ENCODE peak calls at places on chromosomes 1 and 21, in ten cellular contexts. One of them, this sample, is unnamed.
A peak's percentile ranks its signal among the peaks of the same experiment; 100 is the strongest.

GRCh38 chr1:15007842-15008241 is 145.7 kb upstream of the TMEM51 start:
- DNase-seq in breast epithelium: no peak
- DNase-seq in ovary: no peak
- DNase-seq in HepG2: no peak
- DNase-seq in heart left ventricle: no peak
- DNase-seq in A549: no peak
- DNase-seq in tibial nerve: no peak
- DNase-seq in GM12892: no peak
- DNase-seq in K562: peak; percentile 29
- DNase-seq in body of pancreas: no peak
- DNase-seq in this sample: no peak

GRCh38 chr1:227070638-227071285 is 130.7 kb downstream of the COQ8A start:
- DNase-seq in breast epithelium: no peak
- DNase-seq in A549: no peak
- DNase-seq in GM12892: no peak
- DNase-seq in ovary: no peak
- DNase-seq in tibial nerve: no peak
- DNase-seq in body of pancreas: no peak
- DNase-seq in HepG2: no peak
- DNase-seq in K562: no peak
- DNase-seq in heart left ventricle: no peak
- DNase-seq in this sample: no peak

GRCh38 chr1:2047749-2048729 is 2.2 kb upstream of the PRKCZ start:
- DNase-seq in tibial nerve: no peak
- DNase-seq in GM12892: no peak
- DNase-seq in ovary: no peak
- DNase-seq in breast epithelium: no peak
- DNase-seq in HepG2: no peak
- DNase-seq in heart left ventricle: no peak
- DNase-seq in K562: no peak
- DNase-seq in body of pancreas: no peak
- DNase-seq in A549: no peak
- DNase-seq in this sample: no peak

GRCh38 chr1:92481598-92482403 is 4.9 kb downstream of the GFI1 start:
- DNase-seq in breast epithelium: no peak
- DNase-seq in K562: no peak
- DNase-seq in body of pancreas: no peak
- DNase-seq in tibial nerve: no peak
- DNase-seq in A549: no peak
- DNase-seq in heart left ventricle: no peak
- DNase-seq in GM12892: no peak
- DNase-seq in ovary: no peak
- DNase-seq in HepG2: no peak
- DNase-seq in this sample: no peak

GRCh38 chr21:41736423-41736822 is 30.4 kb downstream of the RIPK4 start:
- DNase-seq in heart left ventricle: no peak
- DNase-seq in tibial nerve: no peak
- DNase-seq in ovary: no peak
- DNase-seq in HepG2: no peak
- DNase-seq in breast epithelium: no peak
- DNase-seq in body of pancreas: no peak
- DNase-seq in A549: no peak
- DNase-seq in K562: no peak
- DNase-seq in GM12892: no peak
- DNase-seq in this sample: no peak

GRCh38 chr1:201479331-201479730 is 10.3 kb upstream of the PHLDA3 start:
- DNase-seq in GM12892: no peak
- DNase-seq in A549: no peak
- DNase-seq in K562: no peak
- DNase-seq in HepG2: no peak
- DNase-seq in breast epithelium: no peak
- DNase-seq in heart left ventricle: no peak
- DNase-seq in ovary: no peak
- DNase-seq in body of pancreas: no peak
- DNase-seq in tibial nerve: no peak
- DNase-seq in this sample: no peak

GRCh38 chr21:46604975-46605758 is at the start of gene S100B:
- DNase-seq in breast epithelium: peak; percentile 33
- DNase-seq in A549: no peak
- DNase-seq in heart left ventricle: no peak
- DNase-seq in body of pancreas: no peak
- DNase-seq in ovary: no peak
- DNase-seq in tibial nerve: no peak
- DNase-seq in HepG2: no peak
- DNase-seq in GM12892: no peak
- DNase-seq in K562: peak; percentile 13
- DNase-seq in this sample: no peak

GRCh38 chr1:235468970-235469369 is 35.3 kb downstream of the B3GALNT2 start:
- DNase-seq in heart left ventricle: no peak
- DNase-seq in tibial nerve: no peak
- DNase-seq in GM12892: no peak
- DNase-seq in HepG2: peak; percentile 9
- DNase-seq in A549: peak; percentile 31
- DNase-seq in breast epithelium: no peak
- DNase-seq in K562: no peak
- DNase-seq in body of pancreas: no peak
- DNase-seq in ovary: no peak
- DNase-seq in this sample: peak; percentile 29

GRCh38 chr1:243926803-243927245 is 76.8 kb upstream of the AKT3 start:
- DNase-seq in GM12892: no peak
- DNase-seq in breast epithelium: no peak
- DNase-seq in HepG2: no peak
- DNase-seq in ovary: no peak
- DNase-seq in heart left ventricle: no peak
- DNase-seq in tibial nerve: no peak
- DNase-seq in K562: no peak
- DNase-seq in body of pancreas: no peak
- DNase-seq in A549: peak; percentile 70
- DNase-seq in this sample: peak; percentile 60

DNA sequence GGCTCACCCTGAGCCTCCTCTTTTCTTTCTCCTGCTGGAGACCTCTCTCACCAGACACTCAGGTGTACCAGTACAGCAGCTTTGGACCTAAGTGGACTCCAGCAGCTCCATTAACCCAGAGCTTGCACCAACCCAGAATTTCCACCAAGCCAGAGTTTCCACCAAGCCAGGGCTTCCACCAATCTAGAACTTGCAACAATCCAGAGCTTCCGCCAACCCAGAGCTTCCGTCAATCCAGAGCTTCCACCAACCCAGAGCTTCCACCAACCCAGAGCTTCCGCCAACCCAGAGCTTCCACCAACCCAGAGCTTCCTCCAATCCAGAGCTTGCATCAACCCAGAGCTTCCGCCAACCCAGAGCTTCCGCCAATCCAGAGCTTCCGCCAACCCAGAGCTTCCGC is 23.2 kb downstream of the CRYAA start:
- DNase-seq in HepG2: no peak
- DNase-seq in A549: no peak
- DNase-seq in ovary: no peak
- DNase-seq in breast epithelium: no peak
- DNase-seq in heart left ventricle: no peak
- DNase-seq in GM12892: no peak
- DNase-seq in tibial nerve: peak; percentile 3
- DNase-seq in K562: no peak
- DNase-seq in body of pancreas: no peak
- DNase-seq in this sample: no peak
- TF ChIP-seq POLR2A in HepG2: no peak
- TF ChIP-seq POLR2A in A549: no peak
- TF ChIP-seq POLR2A in ovary: no peak
- TF ChIP-seq POLR2A in breast epithelium: no peak
- TF ChIP-seq POLR2A in heart left ventricle: no peak
- TF ChIP-seq POLR2A in GM12892: no peak
- TF ChIP-seq POLR2A in tibial nerve: no peak
- TF ChIP-seq POLR2A in K562: no peak
- TF ChIP-seq POLR2A in body of pancreas: no peak
- TF ChIP-seq POLR2A in this sample: no peak

GRCh38 chr1:42681771-42682483 is at the start of gene YBX1:
- DNase-seq in K562: peak; percentile 100
- DNase-seq in tibial nerve: peak; percentile 99
- DNase-seq in GM12892: peak; percentile 84
- DNase-seq in A549: peak; percentile 95
- DNase-seq in HepG2: peak; percentile 98
- DNase-seq in breast epithelium: peak; percentile 98
- DNase-seq in ovary: peak; percentile 97
- DNase-seq in heart left ventricle: peak; percentile 97
- DNase-seq in body of pancreas: peak; percentile 97
- DNase-seq in this sample: peak; percentile 94
- TF ChIP-seq POLR2A in K562: peak; percentile 98
- TF ChIP-seq POLR2A in tibial nerve: peak; percentile 83
- TF ChIP-seq POLR2A in GM12892: peak; percentile 85
- TF ChIP-seq POLR2A in A549: peak; percentile 53
- TF ChIP-seq POLR2A in HepG2: peak; percentile 89
- TF ChIP-seq POLR2A in breast epithelium: peak; percentile 78
- TF ChIP-seq POLR2A in ovary: peak; percentile 72
- TF ChIP-seq POLR2A in heart left ventricle: peak; percentile 84
- TF ChIP-seq POLR2A in body of pancreas: peak; percentile 98
- TF ChIP-seq POLR2A in this sample: peak; percentile 68

DNA sequence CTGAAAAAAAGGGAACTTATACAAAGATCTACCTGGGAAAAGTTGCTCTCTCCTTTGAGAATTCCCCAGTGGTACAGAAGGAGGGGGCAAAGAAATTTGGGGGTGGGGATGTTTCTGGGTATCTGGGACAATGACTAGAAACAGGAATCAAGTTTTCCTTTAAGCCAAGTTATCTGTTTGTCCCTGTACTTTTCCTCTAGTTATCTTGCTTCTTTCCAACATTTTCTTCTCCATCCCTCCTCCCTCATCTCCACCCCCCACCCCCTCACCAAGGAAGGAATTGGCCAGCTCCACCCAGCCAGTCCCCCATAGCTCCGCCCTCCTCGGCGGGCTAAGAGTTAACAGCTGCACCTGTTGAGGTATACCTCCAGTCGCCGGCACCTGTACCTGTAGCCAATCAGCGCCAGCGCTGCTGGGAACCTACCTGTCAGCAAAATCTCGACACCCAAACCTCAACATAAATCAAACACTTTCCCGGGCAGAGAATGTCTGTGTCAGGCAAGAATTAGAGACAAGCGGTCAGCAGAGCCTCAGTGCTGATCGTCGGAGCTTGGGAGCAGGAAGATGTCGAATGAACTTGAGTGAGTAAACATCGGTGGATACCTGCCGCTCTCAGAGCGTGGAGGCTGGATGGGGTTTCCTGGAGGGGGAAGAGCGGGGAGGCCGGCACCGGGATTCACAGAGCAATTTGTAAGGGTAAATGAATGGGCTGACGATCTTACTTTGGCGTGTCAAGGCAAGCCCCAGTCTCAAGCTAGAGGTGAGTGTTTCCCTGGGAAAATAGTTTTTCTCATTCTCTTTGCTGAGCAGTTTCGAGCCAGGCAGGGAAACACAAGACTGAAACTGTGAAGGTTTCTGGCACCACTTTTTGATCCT is at the start of gene GRHL3:
- DNase-seq in HepG2: no peak
- DNase-seq in breast epithelium: peak; percentile 51
- DNase-seq in heart left ventricle: no peak
- DNase-seq in K562: no peak
- DNase-seq in ovary: no peak
- DNase-seq in tibial nerve: no peak
- DNase-seq in body of pancreas: peak; percentile 44
- DNase-seq in GM12892: no peak
- DNase-seq in A549: peak; percentile 23
- DNase-seq in this sample: no peak
- TF ChIP-seq POLR2A in HepG2: no peak
- TF ChIP-seq POLR2A in breast epithelium: no peak
- TF ChIP-seq POLR2A in heart left ventricle: no peak
- TF ChIP-seq POLR2A in K562: no peak
- TF ChIP-seq POLR2A in ovary: no peak
- TF ChIP-seq POLR2A in tibial nerve: no peak
- TF ChIP-seq POLR2A in body of pancreas: no peak
- TF ChIP-seq POLR2A in GM12892: no peak
- TF ChIP-seq POLR2A in A549: no peak
- TF ChIP-seq POLR2A in this sample: no peak

GRCh38 chr1:81936838-81937237 is 136.1 kb downstream of the ADGRL2 start:
- DNase-seq in tibial nerve: no peak
- DNase-seq in ovary: no peak
- DNase-seq in breast epithelium: no peak
- DNase-seq in heart left ventricle: no peak
- DNase-seq in HepG2: no peak
- DNase-seq in A549: no peak
- DNase-seq in K562: no peak
- DNase-seq in body of pancreas: no peak
- DNase-seq in GM12892: no peak
- DNase-seq in this sample: no peak
- TF ChIP-seq POLR2A in tibial nerve: no peak
- TF ChIP-seq POLR2A in ovary: no peak
- TF ChIP-seq POLR2A in breast epithelium: no peak
- TF ChIP-seq POLR2A in heart left ventricle: no peak
- TF ChIP-seq POLR2A in HepG2: no peak
- TF ChIP-seq POLR2A in A549: no peak
- TF ChIP-seq POLR2A in K562: no peak
- TF ChIP-seq POLR2A in body of pancreas: no peak
- TF ChIP-seq POLR2A in GM12892: no peak
- TF ChIP-seq POLR2A in this sample: no peak

DNA sequence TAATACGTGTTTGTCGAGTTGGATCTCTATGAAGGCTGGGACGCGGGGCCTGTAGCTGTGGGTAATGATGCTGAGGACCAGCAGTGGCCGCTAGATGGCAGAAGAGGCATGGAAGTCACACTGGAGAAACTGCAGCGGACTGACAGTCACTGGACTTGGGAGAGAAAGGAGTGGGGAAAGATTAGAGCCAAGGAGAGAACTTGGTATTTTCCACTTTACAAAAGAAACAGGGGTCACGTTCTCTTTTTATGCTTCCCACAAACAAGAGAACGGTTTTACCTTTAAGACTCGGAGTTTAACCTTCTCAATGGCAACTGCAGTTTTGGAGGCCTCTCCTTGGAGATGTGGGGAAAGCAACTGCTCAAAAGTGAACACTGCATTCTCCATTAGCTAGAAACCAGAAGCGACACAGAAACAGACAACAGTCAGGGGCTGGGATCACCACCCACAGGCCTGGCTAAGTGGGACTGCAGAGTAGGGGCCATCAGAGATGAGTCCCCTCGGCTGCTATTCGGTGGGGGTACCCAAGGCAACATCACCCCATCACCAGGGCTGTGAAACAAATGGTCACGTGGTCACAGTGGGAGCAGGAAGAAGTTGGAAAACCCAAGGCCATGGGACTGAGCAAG is 51.1 kb upstream of the EDEM3 start:
- DNase-seq in HepG2: peak; percentile 65
- DNase-seq in GM12892: peak; percentile 50
- DNase-seq in heart left ventricle: peak; percentile 93
- DNase-seq in tibial nerve: peak; percentile 99
- DNase-seq in breast epithelium: peak; percentile 87
- DNase-seq in A549: peak; percentile 76
- DNase-seq in ovary: peak; percentile 85
- DNase-seq in body of pancreas: peak; percentile 93
- DNase-seq in K562: peak; percentile 87
- DNase-seq in this sample: peak; percentile 63
- TF ChIP-seq POLR2A in HepG2: no peak
- TF ChIP-seq POLR2A in GM12892: no peak
- TF ChIP-seq POLR2A in heart left ventricle: no peak
- TF ChIP-seq POLR2A in tibial nerve: no peak
- TF ChIP-seq POLR2A in breast epithelium: no peak
- TF ChIP-seq POLR2A in A549: no peak
- TF ChIP-seq POLR2A in ovary: no peak
- TF ChIP-seq POLR2A in body of pancreas: peak; percentile 10
- TF ChIP-seq POLR2A in K562: no peak
- TF ChIP-seq POLR2A in this sample: no peak

GRCh38 chr1:77940921-77941570 is 37.8 kb downstream of the FUBP1 start:
- DNase-seq in heart left ventricle: no peak
- DNase-seq in A549: no peak
- DNase-seq in body of pancreas: no peak
- DNase-seq in tibial nerve: no peak
- DNase-seq in breast epithelium: no peak
- DNase-seq in ovary: no peak
- DNase-seq in GM12892: no peak
- DNase-seq in HepG2: no peak
- DNase-seq in K562: no peak
- DNase-seq in this sample: no peak
- TF ChIP-seq POLR2A in heart left ventricle: no peak
- TF ChIP-seq POLR2A in A549: no peak
- TF ChIP-seq POLR2A in body of pancreas: no peak
- TF ChIP-seq POLR2A in tibial nerve: no peak
- TF ChIP-seq POLR2A in breast epithelium: no peak
- TF ChIP-seq POLR2A in ovary: no peak
- TF ChIP-seq POLR2A in GM12892: peak; percentile 67
- TF ChIP-seq POLR2A in HepG2: no peak
- TF ChIP-seq POLR2A in K562: peak; percentile 48
- TF ChIP-seq POLR2A in this sample: no peak

This sample was measured in H54.